ENCODE peak calls at places on chromosomes 5 and 9, in five cellular contexts. M is HCT116; E is upper lobe of left lung; I is CD8-positive, alpha-beta memory T cell; A is colonic mucosa. K is an unnamed sample.

GRCh38 chr9:3492214-3492613 is 33.6 kb downstream of the RFX3 start:
- DNase-seq in M (no peak), E (no peak), I (no peak), A (no peak), K (no peak)

GRCh38 chr5:171954721-171955120 is 51.7 kb downstream of the FBXW11 start:
- DNase-seq in M (no peak), E (no peak), I (no peak), A (no peak), K (peak; percentile 49)

GRCh38 chr5:31889131-31889561 is 250.2 kb downstream of the PDZD2 start:
- DNase-seq in M (no peak), E (no peak), I (no peak), A (no peak), K (no peak)

GRCh38 chr9:83066771-83067170 is 3.8 kb upstream of the RASEF start:
- DNase-seq in M (no peak), E (no peak), I (no peak), A (no peak), K (no peak)

GRCh38 chr9:29969856-29970647 is 2396.8 kb upstream of the C9orf72 start:
- DNase-seq in M (no peak), E (peak; percentile 48), I (no peak), A (no peak), K (no peak)

GRCh38 chr5:113546711-113547159 is 33.2 kb downstream of the YTHDC2 start:
- DNase-seq in M (no peak), E (no peak), I (no peak), A (no peak), K (no peak)

GRCh38 chr9:69174645-69175487 is 789 bp downstream of the TJP2 start:
- DNase-seq in M (no peak), E (no peak), I (no peak), A (peak; percentile 28), K (peak; percentile 84)

GRCh38 chr5:123181394-123181801 is 92.4 kb downstream of the PRDM6 start:
- DNase-seq in M (no peak), E (no peak), I (no peak), A (no peak), K (no peak)

GRCh38 chr9:110179734-110180133 is 28.2 kb downstream of the C9orf152 start:
- DNase-seq in M (no peak), E (no peak), I (no peak), A (no peak), K (no peak)

GRCh38 chr9:129200255-129200654 is 22.2 kb upstream of the IER5L start:
- DNase-seq in M (no peak), E (no peak), I (no peak), A (no peak), K (no peak)

GRCh38 chr9:137365552-137366444 is 57.2 kb downstream of the EXD3 start:
- DNase-seq in M (no peak), E (no peak), I (no peak), A (no peak), K (no peak)

GRCh38 chr5:28110756-28111155 is 1072.4 kb upstream of the CDH9 start:
- DNase-seq in M (no peak), E (no peak), I (no peak), A (no peak), K (no peak)

GRCh38 chr5:39411985-39412384 is 12.8 kb downstream of the DAB2 start:
- DNase-seq in M (no peak), E (no peak), I (no peak), A (no peak), K (no peak)

GRCh38 chr5:61334224-61335196 is 2.5 kb downstream of the ZSWIM6 start:
- DNase-seq in M (no peak), E (no peak), I (no peak), A (no peak), K (peak; percentile 74)

GRCh38 chr5:24314106-24314505 is 330.7 kb downstream of the CDH10 start:
- DNase-seq in M (no peak), E (peak; percentile 48), I (no peak), A (no peak), K (no peak)

GRCh38 chr9:2493106-2493505 is 128.5 kb upstream of the VLDLR start:
- DNase-seq in M (no peak), E (no peak), I (no peak), A (no peak), K (no peak)

GRCh38 chr9:123368023-123368422 is 12.0 kb downstream of the CRB2 start:
- DNase-seq in M (no peak), E (peak; percentile 69), I (no peak), A (no peak), K (no peak)

GRCh38 chr5:8829322-8830029 is 716.4 kb downstream of the SEMA5A start:
- DNase-seq in M (no peak), E (no peak), I (no peak), A (no peak), K (peak; percentile 94)

GRCh38 chr5:32071351-32071944 is 102.7 kb downstream of the GOLPH3 start:
- DNase-seq in M (no peak), E (no peak), I (no peak), A (no peak), K (no peak)

GRCh38 chr5:61311836-61312808 is 19.9 kb upstream of the ZSWIM6 start:
- DNase-seq in M (no peak), E (no peak), I (no peak), A (no peak), K (peak; percentile 81)

GRCh38 chr5:5467737-5468136 is 45.3 kb downstream of the ICE1 start:
- DNase-seq in M (no peak), E (no peak), I (no peak), A (no peak), K (no peak)

GRCh38 chr9:131330814-131331600 is 41.5 kb downstream of the PLPP7 start:
- DNase-seq in M (no peak), E (no peak), I (no peak), A (no peak), K (no peak)

GRCh38 chr5:52620315-52620714 is 167.4 kb upstream of the ITGA1 start:
- DNase-seq in M (no peak), E (no peak), I (no peak), A (no peak), K (no peak)

GRCh38 chr5:171599957-171600612 is 180.6 kb downstream of the FGF18 start:
- DNase-seq in M (no peak), E (no peak), I (no peak), A (no peak), K (no peak)

GRCh38 chr9:96554801-96555566 is 64.7 kb downstream of the CDC14B start:
- DNase-seq in M (no peak), E (no peak), I (no peak), A (no peak), K (peak; percentile 80)

GRCh38 chr5:124370601-124371000 is 375.8 kb downstream of the ZNF608 start:
- DNase-seq in M (no peak), E (no peak), I (no peak), A (no peak), K (no peak)

GRCh38 chr5:125220284-125220683 is 473.8 kb upstream of the ZNF608 start:
- DNase-seq in M (no peak), E (no peak), I (no peak), A (no peak), K (no peak)

GRCh38 chr9:35258665-35259474 is 97.1 kb downstream of the UNC13B start:
- DNase-seq in M (peak; percentile 31), E (no peak), I (peak; percentile 4), A (peak; percentile 78), K (peak; percentile 23)

GRCh38 chr9:122091682-122092592 is 1.2 kb downstream of the TTLL11 start:
- DNase-seq in M (no peak), E (no peak), I (no peak), A (no peak), K (no peak)

GRCh38 chr5:172102913-172103629 is 85.0 kb downstream of the STK10 start:
- DNase-seq in M (peak; percentile 64), E (no peak), I (no peak), A (peak; percentile 55), K (peak; percentile 94)

GRCh38 chr5:137176609-137177008 is 322.5 kb downstream of the SPOCK1 start:
- DNase-seq in M (no peak), E (no peak), I (no peak), A (no peak), K (no peak)

GRCh38 chr9:306907-307306 is 92.2 kb downstream of the DOCK8 start:
- DNase-seq in M (no peak), E (no peak), I (peak; percentile 24), A (peak; percentile 43), K (no peak)

GRCh38 chr9:117265253-117265652 is 149.6 kb downstream of the ASTN2 start:
- DNase-seq in M (no peak), E (no peak), I (no peak), A (no peak), K (no peak)

DNA sequence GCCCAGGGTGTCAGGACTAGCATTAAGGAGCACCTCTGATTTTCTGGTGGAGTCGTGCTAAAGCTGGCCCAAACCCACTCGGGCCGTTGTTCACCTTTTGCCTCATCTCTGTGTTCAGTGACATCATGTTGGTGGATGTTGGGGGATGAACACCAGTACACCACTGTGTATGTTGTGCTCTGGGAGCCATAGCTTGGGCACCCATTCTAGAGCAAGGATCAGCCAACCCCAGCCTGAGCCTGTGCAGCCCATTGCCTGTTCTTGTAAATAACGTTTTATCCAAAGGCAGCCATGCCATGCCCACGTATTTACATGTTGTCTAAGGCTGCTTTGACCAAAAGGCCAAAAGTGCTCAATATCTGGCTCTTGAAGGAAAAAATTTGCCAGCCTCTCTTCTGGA is 245.6 kb downstream of the FANCC start:
- DNase-seq in M (no peak), E (no peak), I (no peak), A (no peak), K (no peak)
- H3K27ac ChIP-seq in M (no peak overlapping the region), E (no peak overlapping the region), I (no peak overlapping the region), A (no peak overlapping the region), K (no peak overlapping the region)

DNA sequence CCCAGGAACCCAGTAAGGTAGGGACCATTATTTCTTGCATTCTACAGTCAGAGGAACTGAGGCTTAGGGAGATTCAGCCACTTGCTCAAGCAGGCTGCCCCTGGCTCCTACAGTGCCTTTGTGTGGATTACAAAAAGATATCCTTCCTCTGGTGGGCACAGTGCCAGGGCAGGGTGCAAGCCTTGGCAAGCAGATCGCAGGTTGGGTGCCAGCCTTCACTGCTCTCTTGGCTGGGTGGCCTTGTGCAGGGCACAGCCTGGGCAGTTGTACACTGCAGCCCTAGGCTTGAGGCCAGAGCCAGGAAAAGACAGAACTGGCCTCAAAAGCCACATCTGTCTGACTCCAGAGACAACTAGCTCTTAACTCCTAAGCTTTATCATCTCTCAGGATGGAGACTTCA is 15.0 kb downstream of the DOCK2 start:
- DNase-seq in M (no peak), E (no peak), I (no peak), A (no peak), K (no peak)
- H3K4me1 ChIP-seq in M (no peaks in the 10 kb centered on the region), E (no peaks in the 10 kb centered on the region), I (peaks cover 88% of the 10 kb centered on the region), A (no peaks in the 10 kb centered on the region), K (peaks cover 26% of the 10 kb centered on the region)

GRCh38 chr5:1568201-1568979 is 44.6 kb upstream of the LPCAT1 start:
- DNase-seq in M (no peak), E (no peak), I (no peak), A (no peak), K (no peak)
- H3K4me3 ChIP-seq in M (no peak overlapping the region), E (no peak overlapping the region), I (no peak overlapping the region), A (no peak overlapping the region), K (no peak overlapping the region)

GRCh38 chr9:18800579-18800978 is 232.4 kb downstream of the SAXO1 start:
- DNase-seq in M (no peak), E (no peak), I (no peak), A (no peak), K (no peak)

GRCh38 chr9:18796871-18797270 is 236.1 kb downstream of the SAXO1 start:
- DNase-seq in M (no peak), E (no peak), I (no peak), A (no peak), K (no peak)

GRCh38 chr9:18798106-18798505 is 234.9 kb downstream of the SAXO1 start:
- DNase-seq in M (no peak), E (no peak), I (no peak), A (no peak), K (no peak)

GRCh38 chr9:18799420-18799819 is 233.6 kb downstream of the SAXO1 start:
- DNase-seq in M (no peak), E (no peak), I (no peak), A (no peak), K (no peak)

GRCh38 chr9:18798518-18799290 is 234.3 kb downstream of the SAXO1 start:
- DNase-seq in M (no peak), E (no peak), I (no peak), A (no peak), K (no peak)
- H3K27ac ChIP-seq in M (no peak overlapping the region), E (no peak overlapping the region), I (no peak overlapping the region), A (no peak overlapping the region), K (no peak overlapping the region)